ENCODE peak calls at places on chromosome X, in eight cellular contexts. One of them, this sample, is unnamed. For H3K4me1, the result is how much of the 10 kb centered on the place peaks cover.

GRCh38 chrX:38375888-38376287 is 23.5 kb downstream of the OTC start:
- DNase-seq in mucosa of descending colon: no peak
- DNase-seq in A549: peak
- DNase-seq in tibial nerve: no peak
- DNase-seq in ovary: no peak
- DNase-seq in endodermal cell: peak
- DNase-seq in ascending aorta: no peak
- DNase-seq in K562: no peak
- DNase-seq in this sample: peak

GRCh38 chrX:106481341-106481740 is 130.4 kb upstream of the RADX start:
- DNase-seq in mucosa of descending colon: no peak
- DNase-seq in A549: peak
- DNase-seq in tibial nerve: peak
- DNase-seq in ovary: no peak
- DNase-seq in endodermal cell: peak
- DNase-seq in ascending aorta: no peak
- DNase-seq in K562: peak
- DNase-seq in this sample: peak

GRCh38 chrX:41621236-41621651 is 67.5 kb upstream of the GPR34 start:
- DNase-seq in mucosa of descending colon: no peak
- DNase-seq in A549: peak
- DNase-seq in tibial nerve: no peak
- DNase-seq in ovary: no peak
- DNase-seq in endodermal cell: peak
- DNase-seq in ascending aorta: no peak
- DNase-seq in K562: peak
- DNase-seq in this sample: peak

GRCh38 chrX:37454537-37455285 is 105.5 kb downstream of the PRRG1 start:
- DNase-seq in mucosa of descending colon: peak
- DNase-seq in A549: peak
- DNase-seq in tibial nerve: no peak
- DNase-seq in ovary: no peak
- DNase-seq in endodermal cell: peak
- DNase-seq in ascending aorta: no peak
- DNase-seq in K562: no peak
- DNase-seq in this sample: no peak

GRCh38 chrX:41384041-41384705 is 50.2 kb downstream of the DDX3X start:
- DNase-seq in mucosa of descending colon: peak
- DNase-seq in A549: peak
- DNase-seq in tibial nerve: peak
- DNase-seq in ovary: peak
- DNase-seq in endodermal cell: no peak
- DNase-seq in ascending aorta: peak
- DNase-seq in K562: peak
- DNase-seq in this sample: peak

GRCh38 chrX:107659768-107660167 is 31.5 kb downstream of the PRPS1 start:
- DNase-seq in mucosa of descending colon: no peak
- DNase-seq in A549: peak
- DNase-seq in tibial nerve: peak
- DNase-seq in ovary: no peak
- DNase-seq in endodermal cell: no peak
- DNase-seq in ascending aorta: no peak
- DNase-seq in K562: peak
- DNase-seq in this sample: peak

GRCh38 chrX:14936561-14936960 is 63.3 kb downstream of the MOSPD2 start:
- DNase-seq in mucosa of descending colon: no peak
- DNase-seq in A549: peak
- DNase-seq in tibial nerve: no peak
- DNase-seq in ovary: no peak
- DNase-seq in endodermal cell: no peak
- DNase-seq in ascending aorta: no peak
- DNase-seq in K562: peak
- DNase-seq in this sample: no peak

GRCh38 chrX:18617351-18617750 is 54.6 kb downstream of the RS1 start:
- DNase-seq in mucosa of descending colon: no peak
- DNase-seq in A549: peak
- DNase-seq in tibial nerve: no peak
- DNase-seq in ovary: no peak
- DNase-seq in endodermal cell: no peak
- DNase-seq in ascending aorta: no peak
- DNase-seq in K562: no peak
- DNase-seq in this sample: peak

GRCh38 chrX:3743821-3744439 is 30.5 kb upstream of the PRKX start:
- DNase-seq in mucosa of descending colon: no peak
- DNase-seq in A549: no peak
- DNase-seq in tibial nerve: no peak
- DNase-seq in ovary: no peak
- DNase-seq in endodermal cell: no peak
- DNase-seq in ascending aorta: no peak
- DNase-seq in K562: no peak
- DNase-seq in this sample: no peak

GRCh38 chrX:150324035-150324728 is 38.9 kb upstream of the MAMLD1 start:
- DNase-seq in mucosa of descending colon: no peak
- DNase-seq in A549: peak
- DNase-seq in tibial nerve: no peak
- DNase-seq in ovary: no peak
- DNase-seq in endodermal cell: no peak
- DNase-seq in ascending aorta: peak
- DNase-seq in K562: no peak
- DNase-seq in this sample: no peak

GRCh38 chrX:20267924-20268701 is 1.4 kb upstream of the RPS6KA3 start:
- DNase-seq in mucosa of descending colon: peak
- DNase-seq in A549: no peak
- DNase-seq in tibial nerve: peak
- DNase-seq in ovary: peak
- DNase-seq in endodermal cell: peak
- DNase-seq in ascending aorta: peak
- DNase-seq in K562: no peak
- DNase-seq in this sample: peak

GRCh38 chrX:139932077-139932900 is 564 bp downstream of the ATP11C start:
- DNase-seq in mucosa of descending colon: peak
- DNase-seq in A549: peak
- DNase-seq in tibial nerve: peak
- DNase-seq in ovary: peak
- DNase-seq in endodermal cell: no peak
- DNase-seq in ascending aorta: peak
- DNase-seq in K562: peak
- DNase-seq in this sample: peak

GRCh38 chrX:154780968-154781367 is 18.3 kb downstream of the DKC1 start:
- DNase-seq in mucosa of descending colon: no peak
- DNase-seq in A549: no peak
- DNase-seq in tibial nerve: no peak
- DNase-seq in ovary: no peak
- DNase-seq in endodermal cell: no peak
- DNase-seq in ascending aorta: no peak
- DNase-seq in K562: no peak
- DNase-seq in this sample: no peak

GRCh38 chrX:154840856-154841255 is 6.4 kb upstream of the SMIM9 start:
- DNase-seq in mucosa of descending colon: no peak
- DNase-seq in A549: peak
- DNase-seq in tibial nerve: no peak
- DNase-seq in ovary: no peak
- DNase-seq in endodermal cell: no peak
- DNase-seq in ascending aorta: no peak
- DNase-seq in K562: peak
- DNase-seq in this sample: peak

GRCh38 chrX:108732630-108733321 is 3.6 kb downstream of the IRS4 start:
- DNase-seq in mucosa of descending colon: no peak
- DNase-seq in A549: no peak
- DNase-seq in tibial nerve: no peak
- DNase-seq in ovary: peak
- DNase-seq in endodermal cell: peak
- DNase-seq in ascending aorta: no peak
- DNase-seq in K562: no peak
- DNase-seq in this sample: no peak

GRCh38 chrX:132423323-132423722 is 65.5 kb downstream of the MBNL3 start:
- DNase-seq in mucosa of descending colon: no peak
- DNase-seq in A549: no peak
- DNase-seq in tibial nerve: no peak
- DNase-seq in ovary: no peak
- DNase-seq in endodermal cell: no peak
- DNase-seq in ascending aorta: no peak
- DNase-seq in K562: no peak
- DNase-seq in this sample: no peak

GRCh38 chrX:151801980-151802379 is 67.4 kb downstream of the CNGA2 start:
- DNase-seq in mucosa of descending colon: no peak
- DNase-seq in A549: peak
- DNase-seq in tibial nerve: no peak
- DNase-seq in ovary: no peak
- DNase-seq in endodermal cell: no peak
- DNase-seq in ascending aorta: no peak
- DNase-seq in K562: no peak
- DNase-seq in this sample: no peak

GRCh38 chrX:3638280-3638873 is 75.1 kb downstream of the PRKX start:
- DNase-seq in mucosa of descending colon: peak
- DNase-seq in A549: peak
- DNase-seq in tibial nerve: peak
- DNase-seq in ovary: peak
- DNase-seq in endodermal cell: peak
- DNase-seq in ascending aorta: no peak
- DNase-seq in K562: peak
- DNase-seq in this sample: peak

GRCh38 chrX:13721819-13722527 is 12.4 kb downstream of the TRAPPC2 start:
- DNase-seq in mucosa of descending colon: no peak
- DNase-seq in A549: no peak
- DNase-seq in tibial nerve: no peak
- DNase-seq in ovary: no peak
- DNase-seq in endodermal cell: no peak
- DNase-seq in ascending aorta: no peak
- DNase-seq in K562: no peak
- DNase-seq in this sample: peak

DNA sequence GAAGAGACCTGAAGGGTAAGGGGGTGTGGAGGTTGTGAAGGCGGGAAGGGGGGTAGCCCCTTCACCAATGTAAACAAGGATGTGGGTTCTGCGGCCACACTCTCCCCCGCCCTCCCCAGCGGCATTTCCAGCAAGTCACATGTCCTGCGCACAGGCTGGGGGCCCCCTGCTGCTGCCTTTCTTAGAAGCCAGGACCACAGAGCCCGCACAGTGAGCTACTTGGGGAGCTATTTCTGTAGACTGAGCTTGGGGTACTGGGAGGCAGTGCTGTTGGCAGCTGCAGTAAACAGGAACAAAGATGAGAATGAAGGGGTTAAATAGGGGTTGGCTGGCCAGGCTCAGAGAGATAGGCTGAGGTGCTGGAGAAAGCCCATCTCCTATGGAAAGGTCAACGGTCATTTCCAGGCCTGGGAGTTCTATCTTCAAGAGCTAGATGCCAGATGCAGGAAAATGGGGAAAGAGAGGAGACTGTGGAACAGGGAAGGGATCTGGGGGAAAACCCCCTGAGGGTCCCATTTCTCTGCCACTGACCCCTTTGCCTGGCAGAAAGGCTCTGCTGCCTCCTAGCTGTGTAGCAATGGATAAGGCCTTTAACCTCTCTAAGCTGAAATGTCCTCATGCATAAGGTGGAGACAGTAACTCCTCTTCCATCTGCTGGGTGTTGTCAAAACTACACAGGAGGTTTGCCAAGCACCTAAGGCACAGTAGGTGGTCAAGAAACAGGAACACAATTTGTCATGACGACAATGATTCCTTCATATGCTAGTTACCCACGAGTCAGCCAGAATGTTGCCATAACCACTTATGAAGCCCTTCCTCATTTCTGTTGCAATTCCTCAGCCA is 18.5 kb upstream of the PIM2 start:
- DNase-seq in mucosa of descending colon: peak
- DNase-seq in A549: no peak
- DNase-seq in tibial nerve: peak
- DNase-seq in ovary: no peak
- DNase-seq in endodermal cell: peak
- DNase-seq in ascending aorta: peak
- DNase-seq in K562: peak
- DNase-seq in this sample: peak
- TF ChIP-seq CTCF in mucosa of descending colon: no peak
- TF ChIP-seq CTCF in A549: no peak
- TF ChIP-seq CTCF in tibial nerve: no peak
- TF ChIP-seq CTCF in ovary: no peak
- TF ChIP-seq CTCF in endodermal cell: peak
- TF ChIP-seq CTCF in ascending aorta: no peak
- TF ChIP-seq CTCF in K562: peak
- TF ChIP-seq CTCF in this sample: no peak

DNA sequence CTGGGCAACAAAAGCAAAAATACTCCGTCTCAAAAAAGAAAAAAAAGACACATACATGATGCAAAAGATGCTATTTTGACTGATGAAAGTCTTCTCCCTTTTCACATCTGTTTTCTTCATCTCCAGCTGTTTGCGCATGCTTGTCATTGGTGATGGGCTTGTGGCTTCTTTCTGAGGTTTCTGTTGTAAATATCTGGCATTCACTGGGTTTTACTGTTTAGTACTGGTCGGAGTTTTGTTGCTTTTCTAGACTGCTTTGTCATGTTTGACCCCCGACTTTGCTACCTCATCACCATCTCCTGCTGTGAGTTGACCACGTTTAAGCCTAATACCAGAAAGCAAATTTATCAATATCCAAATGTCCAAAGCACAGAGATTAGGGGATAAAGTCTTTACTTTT is 34.4 kb downstream of the PTCHD1 start:
- DNase-seq in mucosa of descending colon: no peak
- DNase-seq in A549: no peak
- DNase-seq in tibial nerve: no peak
- DNase-seq in ovary: no peak
- DNase-seq in endodermal cell: no peak
- DNase-seq in ascending aorta: no peak
- DNase-seq in K562: no peak
- DNase-seq in this sample: no peak
- H3K4me3 ChIP-seq in mucosa of descending colon: no peak
- H3K4me3 ChIP-seq in A549: no peak
- H3K4me3 ChIP-seq in tibial nerve: no peak
- H3K4me3 ChIP-seq in ovary: no peak
- H3K4me3 ChIP-seq in endodermal cell: no peak
- H3K4me3 ChIP-seq in ascending aorta: no peak
- H3K4me3 ChIP-seq in K562: no peak
- H3K4me3 ChIP-seq in this sample: no peak

GRCh38 chrX:147923605-147924004 is 11.9 kb downstream of the FMR1 start:
- DNase-seq in mucosa of descending colon: no peak
- DNase-seq in A549: no peak
- DNase-seq in tibial nerve: no peak
- DNase-seq in ovary: no peak
- DNase-seq in endodermal cell: no peak
- DNase-seq in ascending aorta: no peak
- DNase-seq in K562: no peak
- DNase-seq in this sample: no peak
- H3K4me1 ChIP-seq in mucosa of descending colon: under half
- H3K4me1 ChIP-seq in A549: under half
- H3K4me1 ChIP-seq in tibial nerve: under half
- H3K4me1 ChIP-seq in ovary: under half
- H3K4me1 ChIP-seq in endodermal cell: under half
- H3K4me1 ChIP-seq in ascending aorta: under half
- H3K4me1 ChIP-seq in K562: under half
- H3K4me1 ChIP-seq in this sample: under half

DNA sequence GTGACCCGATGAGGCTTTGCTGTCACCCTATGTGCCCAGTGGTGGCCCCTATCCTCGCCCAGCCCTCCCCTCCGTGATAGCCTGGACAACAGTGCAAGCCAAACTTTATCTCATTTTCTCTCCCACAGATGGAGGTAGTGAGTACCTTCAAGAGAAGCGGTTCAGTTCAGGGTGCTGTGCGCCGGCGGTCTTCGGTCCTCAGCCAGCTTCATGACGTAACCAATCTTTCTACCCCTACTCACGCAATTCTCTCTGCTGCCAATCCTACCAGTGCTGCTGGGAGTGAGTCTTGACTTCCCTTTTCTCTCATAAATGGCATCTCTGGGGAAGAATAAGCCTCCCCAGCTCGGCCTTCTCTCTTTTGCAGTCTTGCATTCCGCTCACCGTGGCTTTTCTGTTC is 29.5 kb downstream of the CCNQ start:
- DNase-seq in mucosa of descending colon: no peak
- DNase-seq in A549: no peak
- DNase-seq in tibial nerve: no peak
- DNase-seq in ovary: no peak
- DNase-seq in endodermal cell: no peak
- DNase-seq in ascending aorta: no peak
- DNase-seq in K562: peak
- DNase-seq in this sample: no peak
- TF ChIP-seq CTCF in mucosa of descending colon: no peak
- TF ChIP-seq CTCF in A549: no peak
- TF ChIP-seq CTCF in tibial nerve: no peak
- TF ChIP-seq CTCF in ovary: no peak
- TF ChIP-seq CTCF in endodermal cell: no peak
- TF ChIP-seq CTCF in ascending aorta: no peak
- TF ChIP-seq CTCF in K562: peak
- TF ChIP-seq CTCF in this sample: no peak

This sample was measured in cardiac muscle cell.